ENCODE peak calls at places on chromosomes 16 and 17, in nine cellular contexts. C, B, K, V, Q, L, E, M and P are unnamed samples.

GRCh38 chr17:1882836-1883235 is 53.0 kb downstream of the RPA1 start:
- DNase-seq in C (peak; percentile 59), B (no peak), K (no peak), V (peak; percentile 36), Q (peak; percentile 31), L (no peak), E (no peak), M (peak; percentile 49), P (no peak)

GRCh38 chr16:69382421-69382820 is 3.4 kb downstream of the TERF2 start:
- DNase-seq in C (no peak), B (no peak), K (no peak), V (no peak), Q (no peak), L (no peak), E (no peak), M (no peak), P (no peak)

GRCh38 chr17:42428141-42428944 is 5.3 kb upstream of the CAVIN1 start:
- DNase-seq in C (peak; percentile 97), B (peak; percentile 66), K (peak; percentile 57), V (peak; percentile 90), Q (no peak), L (no peak), E (no peak), M (peak; percentile 63), P (peak; percentile 52)

GRCh38 chr17:4710693-4711634 is 532 bp downstream of the ARRB2 start:
- DNase-seq in C (no peak), B (peak; percentile 35), K (peak; percentile 39), V (no peak), Q (no peak), L (no peak), E (no peak), M (peak; percentile 72), P (no peak)

GRCh38 chr17:76544916-76545365 is 5.1 kb downstream of the PRCD start:
- DNase-seq in C (no peak), B (no peak), K (no peak), V (no peak), Q (no peak), L (no peak), E (no peak), M (no peak), P (no peak)

GRCh38 chr16:84838383-84838948 is 18.7 kb downstream of the CRISPLD2 start:
- DNase-seq in C (no peak), B (no peak), K (no peak), V (no peak), Q (no peak), L (no peak), E (no peak), M (peak; percentile 22), P (no peak)

GRCh38 chr17:81833921-81834830 is 674 bp downstream of the PPP1R27 start:
- DNase-seq in C (no peak), B (no peak), K (no peak), V (no peak), Q (no peak), L (no peak), E (no peak), M (no peak), P (no peak)

GRCh38 chr17:39602533-39603303 is 5.0 kb downstream of the NEUROD2 start:
- DNase-seq in C (no peak), B (no peak), K (no peak), V (no peak), Q (no peak), L (no peak), E (no peak), M (no peak), P (no peak)

GRCh38 chr16:4734730-4735575 is 616 bp downstream of the DNAAF8 start:
- DNase-seq in C (peak; percentile 73), B (peak; percentile 91), K (peak; percentile 93), V (peak; percentile 88), Q (peak; percentile 93), L (peak; percentile 96), E (no peak), M (peak; percentile 93), P (peak; percentile 91)

GRCh38 chr16:6656760-6657159 is 675.9 kb upstream of the RBFOX1 start:
- DNase-seq in C (no peak), B (no peak), K (no peak), V (no peak), Q (no peak), L (no peak), E (no peak), M (no peak), P (no peak)

GRCh38 chr17:74677558-74678466 is 34.9 kb downstream of the CD300LF start:
- DNase-seq in C (peak; percentile 69), B (no peak), K (no peak), V (no peak), Q (no peak), L (no peak), E (no peak), M (peak; percentile 77), P (no peak)

GRCh38 chr17:34384271-34384670 is 21.2 kb upstream of the CCL1 start:
- DNase-seq in C (no peak), B (no peak), K (no peak), V (no peak), Q (no peak), L (no peak), E (no peak), M (no peak), P (no peak)

GRCh38 chr17:34384822-34385605 is 22.0 kb upstream of the CCL1 start:
- DNase-seq in C (no peak), B (no peak), K (no peak), V (no peak), Q (no peak), L (no peak), E (no peak), M (no peak), P (no peak)

GRCh38 chr17:34386343-34386924 is 23.4 kb upstream of the CCL1 start:
- DNase-seq in C (no peak), B (no peak), K (no peak), V (no peak), Q (no peak), L (no peak), E (no peak), M (no peak), P (no peak)

GRCh38 chr17:34382586-34383224 is 19.7 kb upstream of the CCL1 start:
- DNase-seq in C (no peak), B (no peak), K (peak; percentile 12), V (no peak), Q (no peak), L (no peak), E (peak; percentile 49), M (peak; percentile 16), P (no peak)

GRCh38 chr17:34383225-34383615 is 20.2 kb upstream of the CCL1 start:
- DNase-seq in C (no peak), B (no peak), K (no peak), V (no peak), Q (no peak), L (no peak), E (no peak), M (no peak), P (no peak)
- H3K4me1 ChIP-seq in C (no peaks in the 10 kb centered on the region), B (no peaks in the 10 kb centered on the region), K (no peaks in the 10 kb centered on the region), V (no peaks in the 10 kb centered on the region), Q (peaks cover 39% of the 10 kb centered on the region), L (no peaks in the 10 kb centered on the region), E (peaks cover 19% of the 10 kb centered on the region), M (peaks cover 3% of the 10 kb centered on the region), P (no peaks in the 10 kb centered on the region)

GRCh38 chr17:58398574-58399266 is 18.6 kb downstream of the RNF43 start:
- DNase-seq in C (no peak), B (no peak), K (no peak), V (no peak), Q (no peak), L (no peak), E (no peak), M (no peak), P (no peak)
- H3K27ac ChIP-seq in C (no peak overlapping the region), B (no peak overlapping the region), K (peak overlapping the region; percentile 61), V (no peak overlapping the region), Q (no peak overlapping the region), L (no peak overlapping the region), E (no peak overlapping the region), M (no peak overlapping the region), P (no peak overlapping the region)

GRCh38 chr17:27356091-27356705 is 62.3 kb downstream of the WSB1 start:
- DNase-seq in C (no peak), B (no peak), K (no peak), V (no peak), Q (peak; percentile 79), L (no peak), E (no peak), M (no peak), P (no peak)
- TF ChIP-seq EP300 in C (no peak), B (no peak), K (no peak), V (no peak), Q (peak; percentile 92), L (no peak), E (no peak), M (no peak), P (no peak)

GRCh38 chr17:17843096-17843495 is 6.3 kb upstream of the SREBF1 start:
- DNase-seq in C (no peak), B (no peak), K (no peak), V (no peak), Q (no peak), L (no peak), E (no peak), M (no peak), P (no peak)

GRCh38 chr17:17844079-17844478 is 7.3 kb upstream of the SREBF1 start:
- DNase-seq in C (no peak), B (no peak), K (no peak), V (no peak), Q (no peak), L (no peak), E (no peak), M (peak; percentile 28), P (peak; percentile 25)

GRCh38 chr17:17841620-17842025 is 4.8 kb upstream of the SREBF1 start:
- DNase-seq in C (no peak), B (peak; percentile 57), K (no peak), V (no peak), Q (no peak), L (no peak), E (no peak), M (no peak), P (peak; percentile 34)

GRCh38 chr17:17840751-17841591 is 4.2 kb upstream of the SREBF1 start:
- DNase-seq in C (no peak), B (no peak), K (no peak), V (peak; percentile 65), Q (peak; percentile 24), L (no peak), E (no peak), M (no peak), P (no peak)

GRCh38 chr17:17842111-17842876 is 5.5 kb upstream of the SREBF1 start:
- DNase-seq in C (no peak), B (no peak), K (no peak), V (no peak), Q (no peak), L (no peak), E (no peak), M (no peak), P (peak; percentile 23)
- H3K4me1 ChIP-seq in C (peaks cover 44% of the 10 kb centered on the region), B (peaks cover 41% of the 10 kb centered on the region), K (peaks cover 34% of the 10 kb centered on the region), V (peaks cover 44% of the 10 kb centered on the region), Q (peaks cover 41% of the 10 kb centered on the region), L (peaks cover 63% of the 10 kb centered on the region), E (peaks cover 25% of the 10 kb centered on the region), M (peaks cover 87% of the 10 kb centered on the region), P (peaks cover 14% of the 10 kb centered on the region)

DNA sequence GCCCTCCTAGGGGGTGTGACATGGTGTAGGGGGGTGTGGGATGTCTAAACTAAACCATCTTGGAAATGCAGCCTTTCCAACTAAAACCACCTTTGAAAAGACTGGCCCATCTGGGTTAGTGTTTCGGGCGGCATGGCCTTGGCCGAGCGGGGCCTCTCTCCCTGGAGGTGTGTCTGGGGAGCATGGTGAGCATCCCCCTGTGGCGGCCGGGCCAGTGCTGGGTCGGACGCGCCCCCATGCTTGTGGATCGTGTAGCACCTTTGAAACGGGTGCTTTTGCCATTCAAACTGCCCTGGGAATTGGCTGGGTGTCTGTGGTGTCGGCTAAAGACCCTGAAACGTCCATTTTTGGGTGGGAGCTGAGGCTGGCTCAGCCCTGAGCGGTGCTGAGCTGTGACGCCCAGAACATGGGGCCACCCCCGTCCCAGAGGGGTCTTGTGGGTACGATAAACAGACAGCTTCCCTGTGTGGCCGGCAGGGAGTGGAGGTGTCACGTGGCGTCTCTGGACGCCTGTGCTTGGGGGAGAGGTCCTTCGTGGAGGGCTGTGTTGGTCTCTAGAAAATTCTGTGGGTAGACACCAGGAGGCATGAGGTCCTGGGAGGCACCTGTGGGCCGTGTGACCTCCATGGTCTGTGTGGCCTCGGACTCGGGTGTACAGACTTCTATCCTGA is 6.3 kb downstream of the METRNL start:
- DNase-seq in C (no peak), B (no peak), K (no peak), V (no peak), Q (no peak), L (no peak), E (no peak), M (no peak), P (no peak)
- H3K27ac ChIP-seq in C (no peak overlapping the region), B (peak overlapping the region; percentile 15), K (no peak overlapping the region), V (peak overlapping the region; percentile 46), Q (no peak overlapping the region), L (peak overlapping the region; percentile 92), E (no peak overlapping the region), M (peak overlapping the region; percentile 93), P (no peak overlapping the region)